ENCODE peak calls at places on chromosome 15, in four cellular contexts. D is iris pigment epithelial cell; O is activated T-cell treated with anti-CD3 and anti-CD28 coated beads, Interleukin-2, amount 50 U/mL, for 72 hours; H is activated T-helper 1 cell treated with anti-CD3 and anti-CD28 coated beads, Interleukin-12 subunit alpha, Interleukin-12 subunit beta, Interleukin-2, Interleukin-4 antibody, amounts not matched to agents 30 ng/mL and 10 ng/mL and 1 ng/mL, durations not matched to agents 14 hours and 24 hours and 36 hours. V is an unnamed sample.

GRCh38 chr15:60351066-60351465 is 46.7 kb downstream of the ANXA2 start:
- DNase-seq in D (no peak), O (no peak), H (no peak), V (no peak)

GRCh38 chr15:35279811-35280210 is 194.7 kb upstream of the NANOGP8 start:
- DNase-seq in D (peak; percentile 32), O (no peak), H (no peak), V (no peak)

GRCh38 chr15:41258706-41259471 is 27.8 kb downstream of the CHP1 start:
- DNase-seq in D (peak; percentile 78), O (no peak), H (no peak), V (no peak)

GRCh38 chr15:32794973-32795372 is 77.2 kb downstream of the GREM1 start:
- DNase-seq in D (no peak), O (no peak), H (no peak), V (no peak)

GRCh38 chr15:52013151-52013791 is 5.7 kb upstream of the MAPK6 start:
- DNase-seq in D (peak; percentile 81), O (no peak), H (no peak), V (no peak)

GRCh38 chr15:31347067-31347975 is 20.7 kb downstream of the KLF13 start:
- DNase-seq in D (no peak), O (peak; percentile 87), H (peak; percentile 73), V (peak; percentile 96)

GRCh38 chr15:31197497-31198414 is 96.2 kb upstream of the TRPM1 start:
- DNase-seq in D (peak; percentile 26), O (peak; percentile 71), H (no peak), V (peak; percentile 59)

GRCh38 chr15:73927003-73927475 is 777 bp downstream of the LOXL1 start:
- DNase-seq in D (peak; percentile 44), O (peak; percentile 61), H (peak; percentile 19), V (peak; percentile 40)

GRCh38 chr15:47609693-47610092 is 107.6 kb upstream of the SEMA6D start:
- DNase-seq in D (no peak), O (no peak), H (no peak), V (no peak)

GRCh38 chr15:81126887-81127286 is 7.2 kb upstream of the CFAP161 start:
- DNase-seq in D (no peak), O (no peak), H (no peak), V (no peak)

GRCh38 chr15:74790080-74790916 is 8.4 kb downstream of the CSK start:
- DNase-seq in D (peak; percentile 91), O (peak; percentile 61), H (no peak), V (peak; percentile 68)

GRCh38 chr15:37900286-37901221 is 33.9 kb upstream of the TMCO5A start:
- DNase-seq in D (peak; percentile 91), O (no peak), H (no peak), V (no peak)

GRCh38 chr15:25703726-25704125 is 159.4 kb downstream of the ATP10A start:
- DNase-seq in D (no peak), O (no peak), H (no peak), V (no peak)

GRCh38 chr15:51879555-51879954 is 50.1 kb downstream of the TMOD3 start:
- DNase-seq in D (peak; percentile 51), O (no peak), H (no peak), V (no peak)

GRCh38 chr15:22893081-22893480 is 54.6 kb downstream of the NIPA2 start:
- DNase-seq in D (no peak), O (no peak), H (no peak), V (no peak)

GRCh38 chr15:52796228-52796521 is 6.0 kb upstream of the ONECUT1 start:
- DNase-seq in D (no peak), O (no peak), H (no peak), V (no peak)

GRCh38 chr15:22936577-22937472 is 43.3 kb downstream of the CYFIP1 start:
- DNase-seq in D (no peak), O (no peak), H (no peak), V (no peak)

GRCh38 chr15:81312790-81313543 is 11.0 kb downstream of the STARD5 start:
- DNase-seq in D (peak; percentile 98), O (no peak), H (no peak), V (no peak)

GRCh38 chr15:100235030-100235617 is 106.7 kb downstream of the ADAMTS17 start:
- DNase-seq in D (no peak), O (no peak), H (no peak), V (no peak)

GRCh38 chr15:74525328-74525727 is 15.7 kb upstream of the ARID3B start:
- DNase-seq in D (no peak), O (no peak), H (no peak), V (no peak)

GRCh38 chr15:69813881-69814280 is 283.8 kb downstream of the TLE3 start:
- DNase-seq in D (no peak), O (no peak), H (no peak), V (no peak)

GRCh38 chr15:73009306-73010091 is 42.8 kb upstream of the NEO1 start:
- DNase-seq in D (no peak), O (no peak), H (no peak), V (no peak)

GRCh38 chr15:90681480-90681879 is 35.7 kb upstream of the BLM start:
- DNase-seq in D (peak; percentile 90), O (no peak), H (no peak), V (no peak)

GRCh38 chr15:98658831-98659699 is 10.7 kb downstream of the IGF1R start:
- DNase-seq in D (peak; percentile 61), O (peak; percentile 23), H (peak; percentile 9), V (peak; percentile 32)

GRCh38 chr15:78415284-78415683 is 22.7 kb upstream of the IREB2 start:
- DNase-seq in D (peak; percentile 26), O (no peak), H (no peak), V (no peak)

GRCh38 chr15:86857701-86858100 is 778.0 kb downstream of the AGBL1 start:
- DNase-seq in D (no peak), O (no peak), H (no peak), V (no peak)

GRCh38 chr15:31262143-31262530 is 64.5 kb upstream of the KLF13 start:
- DNase-seq in D (no peak), O (no peak), H (no peak), V (no peak)

GRCh38 chr15:95295905-95296618 is 1034.4 kb upstream of the NR2F2 start:
- DNase-seq in D (no peak), O (no peak), H (no peak), V (no peak)

GRCh38 chr15:63856711-63857458 is 23.1 kb upstream of the HERC1 start:
- DNase-seq in D (peak; percentile 59), O (no peak), H (no peak), V (no peak)